ENCODE peak calls at places on chromosomes 2 and 18, in nine cellular contexts. Q, R, U, N, C, D, B, Z and L are unnamed samples.

GRCh38 chr2:232621186-232621585 is 12.2 kb upstream of the EFHD1 start:
- DNase-seq in Q (no peak), R (no peak), U (no peak), N (no peak), C (no peak), D (no peak), B (no peak), Z (no peak), L (no peak)

GRCh38 chr2:218286570-218287459 is 5.5 kb downstream of the TMBIM1 start:
- DNase-seq in Q (peak; percentile 97), R (peak; percentile 91), U (peak; percentile 96), N (peak; percentile 91), C (peak; percentile 94), D (peak; percentile 94), B (peak; percentile 93), Z (peak; percentile 72), L (peak; percentile 96)

GRCh38 chr2:99425022-99425421 is 64.8 kb downstream of the REV1 start:
- DNase-seq in Q (no peak), R (no peak), U (no peak), N (no peak), C (peak; percentile 86), D (peak; percentile 57), B (peak; percentile 85), Z (no peak), L (no peak)

GRCh38 chr2:64359892-64360657 is 93.9 kb upstream of the LGALSL start:
- DNase-seq in Q (peak; percentile 90), R (no peak), U (peak; percentile 91), N (peak; percentile 82), C (peak; percentile 92), D (peak; percentile 96), B (peak; percentile 80), Z (no peak), L (peak; percentile 96)

GRCh38 chr2:56001992-56002391 is 78.4 kb upstream of the EFEMP1 start:
- DNase-seq in Q (no peak), R (no peak), U (no peak), N (no peak), C (peak; percentile 32), D (no peak), B (no peak), Z (no peak), L (no peak)

GRCh38 chr2:237465515-237466227 is 21.4 kb upstream of the MLPH start:
- DNase-seq in Q (no peak), R (no peak), U (no peak), N (peak; percentile 64), C (peak; percentile 99), D (no peak), B (peak; percentile 75), Z (no peak), L (no peak)

GRCh38 chr18:6949800-6950586 is 167.6 kb downstream of the LAMA1 start:
- DNase-seq in Q (no peak), R (no peak), U (no peak), N (no peak), C (no peak), D (no peak), B (no peak), Z (no peak), L (peak; percentile 67)

GRCh38 chr2:68885074-68885810 is 14.0 kb upstream of the BMP10 start:
- DNase-seq in Q (no peak), R (no peak), U (no peak), N (no peak), C (no peak), D (no peak), B (no peak), Z (no peak), L (no peak)

GRCh38 chr2:145807978-145808377 is 1288.1 kb upstream of the ZEB2 start:
- DNase-seq in Q (no peak), R (no peak), U (no peak), N (no peak), C (peak; percentile 17), D (no peak), B (no peak), Z (no peak), L (no peak)

GRCh38 chr18:45408218-45408617 is 207.1 kb upstream of the SLC14A2 start:
- DNase-seq in Q (no peak), R (no peak), U (no peak), N (no peak), C (no peak), D (no peak), B (no peak), Z (no peak), L (no peak)

GRCh38 chr2:14408695-14409094 is 223.8 kb upstream of the LRATD1 start:
- DNase-seq in Q (no peak), R (no peak), U (no peak), N (no peak), C (no peak), D (no peak), B (no peak), Z (no peak), L (no peak)

GRCh38 chr18:49548266-49548665 is 13.6 kb upstream of the LIPG start:
- DNase-seq in Q (no peak), R (no peak), U (peak; percentile 21), N (peak; percentile 60), C (peak; percentile 62), D (no peak), B (no peak), Z (no peak), L (no peak)

GRCh38 chr2:38076250-38076709 is 329 bp upstream of the CYP1B1 start:
- DNase-seq in Q (peak; percentile 90), R (peak; percentile 88), U (peak; percentile 71), N (peak; percentile 93), C (peak; percentile 68), D (peak; percentile 85), B (peak; percentile 16), Z (no peak), L (peak; percentile 63)

GRCh38 chr2:38079111-38080052 is 3.4 kb upstream of the CYP1B1 start:
- DNase-seq in Q (no peak), R (no peak), U (no peak), N (no peak), C (no peak), D (no peak), B (no peak), Z (no peak), L (no peak)

GRCh38 chr2:38076710-38077430 is 919 bp upstream of the CYP1B1 start:
- DNase-seq in Q (peak; percentile 88), R (peak; percentile 88), U (peak; percentile 61), N (peak; percentile 93), C (peak; percentile 90), D (peak; percentile 84), B (no peak), Z (no peak), L (peak; percentile 68)

GRCh38 chr2:38075436-38076249 is at the start of gene CYP1B1:
- DNase-seq in Q (peak; percentile 75), R (peak; percentile 80), U (no peak), N (no peak), C (no peak), D (peak; percentile 44), B (no peak), Z (no peak), L (peak; percentile 15)

GRCh38 chr2:38077431-38077769 is 1.4 kb upstream of the CYP1B1 start:
- DNase-seq in Q (no peak), R (no peak), U (no peak), N (no peak), C (no peak), D (no peak), B (no peak), Z (no peak), L (no peak)
- H3K4me3 ChIP-seq in Q (peak overlapping the region; percentile 59), R (peak overlapping the region; percentile 56), U (peak overlapping the region; percentile 58), N (peak overlapping the region; percentile 62), C (peak overlapping the region; percentile 35), D (no peak overlapping the region), B (no peak overlapping the region), Z (peak overlapping the region; percentile 71), L (no peak overlapping the region)

GRCh38 chr2:74459377-74460118 is 1.3 kb downstream of the WBP1 start:
- DNase-seq in Q (no peak), R (peak; percentile 71), U (no peak), N (no peak), C (no peak), D (no peak), B (no peak), Z (no peak), L (no peak)
- TF ChIP-seq POLR2A in Q (no peak), R (no peak), U (peak; percentile 3), N (peak; percentile 16), C (no peak), D (no peak), B (no peak), Z (peak; percentile 68), L (peak; percentile 22)

GRCh38 chr2:85777441-85777861 is 23.7 kb downstream of the ATOH8 start:
- DNase-seq in Q (no peak), R (peak; percentile 59), U (no peak), N (no peak), C (no peak), D (peak; percentile 49), B (peak; percentile 41), Z (no peak), L (no peak)

GRCh38 chr2:85773692-85774091 is 19.9 kb downstream of the ATOH8 start:
- DNase-seq in Q (no peak), R (no peak), U (no peak), N (no peak), C (no peak), D (no peak), B (no peak), Z (no peak), L (no peak)

GRCh38 chr2:85776672-85777071 is 22.9 kb downstream of the ATOH8 start:
- DNase-seq in Q (no peak), R (peak; percentile 42), U (no peak), N (no peak), C (no peak), D (no peak), B (no peak), Z (no peak), L (no peak)

GRCh38 chr2:85774126-85774978 is 20.6 kb downstream of the ATOH8 start:
- DNase-seq in Q (no peak), R (no peak), U (no peak), N (no peak), C (no peak), D (no peak), B (no peak), Z (no peak), L (no peak)

GRCh38 chr2:85775406-85776381 is 21.9 kb downstream of the ATOH8 start:
- DNase-seq in Q (no peak), R (no peak), U (no peak), N (no peak), C (no peak), D (no peak), B (no peak), Z (no peak), L (no peak)
- H3K4me3 ChIP-seq in Q (no peak overlapping the region), R (no peak overlapping the region), U (no peak overlapping the region), N (no peak overlapping the region), C (no peak overlapping the region), D (no peak overlapping the region), B (no peak overlapping the region), Z (no peak overlapping the region), L (no peak overlapping the region)

DNA sequence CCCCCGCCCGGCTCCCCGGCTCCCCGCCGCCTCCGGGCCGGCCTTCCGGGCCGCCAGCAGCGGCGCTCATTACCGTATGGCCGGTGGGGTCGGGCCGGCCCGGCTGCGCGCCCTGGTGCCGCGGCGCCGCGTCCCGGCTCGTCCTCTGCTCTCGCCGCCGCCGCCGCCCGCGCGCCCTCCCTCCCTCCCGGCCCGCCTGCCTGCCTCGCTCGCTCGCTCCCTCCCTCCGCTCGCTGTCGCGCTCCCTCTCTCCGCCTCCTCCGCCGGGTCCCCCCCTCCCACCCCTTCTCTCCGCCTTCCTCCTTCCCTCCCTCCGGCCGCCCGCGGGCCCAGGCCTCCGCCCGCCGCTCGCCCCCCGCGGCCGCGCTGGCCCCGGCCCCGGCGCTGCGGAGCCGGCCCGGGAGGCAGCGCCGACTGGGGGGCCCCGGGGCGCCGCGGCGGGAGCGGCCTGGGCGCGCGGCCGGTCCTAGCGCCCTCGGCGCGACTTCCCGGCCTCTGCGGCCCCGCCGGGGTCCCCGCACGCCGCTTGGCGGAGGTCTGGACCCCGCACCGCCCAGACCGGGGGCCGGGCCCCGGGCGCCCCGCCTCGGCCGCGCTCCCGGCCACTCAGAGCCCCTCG is at the start of gene DNMT3A:
- DNase-seq in Q (peak; percentile 88), R (peak; percentile 93), U (peak; percentile 79), N (peak; percentile 59), C (peak; percentile 55), D (peak; percentile 80), B (peak; percentile 34), Z (no peak), L (peak; percentile 56)
- TF ChIP-seq POLR2A in Q (no peak), R (no peak), U (no peak), N (peak; percentile 36), C (no peak), D (peak; percentile 51), B (no peak), Z (peak; percentile 25), L (no peak)